ENCODE peak calls at places on chromosomes 16 and 17, in six cellular contexts. One of them, this sample, is unnamed.

GRCh38 chr17:49157784-49158183 is 25.2 kb downstream of the B4GALNT2 start:
- DNase-seq in colonic mucosa: no peak
- DNase-seq in B cell: no peak
- DNase-seq in GM13977: no peak
- DNase-seq in dorsolateral prefrontal cortex: no peak
- DNase-seq in heart right ventricle: no peak
- DNase-seq in this sample: no peak

GRCh38 chr16:12062343-12063003 is 85.9 kb downstream of the SNX29 start:
- DNase-seq in colonic mucosa: peak; percentile 49
- DNase-seq in B cell: no peak
- DNase-seq in GM13977: no peak
- DNase-seq in dorsolateral prefrontal cortex: no peak
- DNase-seq in heart right ventricle: peak; percentile 65
- DNase-seq in this sample: peak; percentile 68

GRCh38 chr16:4327782-4328579 is 12.1 kb downstream of the GLIS2 start:
- DNase-seq in colonic mucosa: peak; percentile 73
- DNase-seq in B cell: peak; percentile 64
- DNase-seq in GM13977: peak; percentile 85
- DNase-seq in dorsolateral prefrontal cortex: peak; percentile 85
- DNase-seq in heart right ventricle: peak; percentile 82
- DNase-seq in this sample: peak; percentile 45

GRCh38 chr16:10027553-10027952 is 154.7 kb downstream of the GRIN2A start:
- DNase-seq in colonic mucosa: no peak
- DNase-seq in B cell: no peak
- DNase-seq in GM13977: no peak
- DNase-seq in dorsolateral prefrontal cortex: peak; percentile 28
- DNase-seq in heart right ventricle: no peak
- DNase-seq in this sample: no peak

GRCh38 chr16:4612474-4612931 is 2.2 kb downstream of the UBALD1 start:
- DNase-seq in colonic mucosa: no peak
- DNase-seq in B cell: no peak
- DNase-seq in GM13977: no peak
- DNase-seq in dorsolateral prefrontal cortex: no peak
- DNase-seq in heart right ventricle: no peak
- DNase-seq in this sample: no peak

GRCh38 chr17:69466905-69467630 is 52.6 kb downstream of the MAP2K6 start:
- DNase-seq in colonic mucosa: no peak
- DNase-seq in B cell: no peak
- DNase-seq in GM13977: no peak
- DNase-seq in dorsolateral prefrontal cortex: no peak
- DNase-seq in heart right ventricle: no peak
- DNase-seq in this sample: no peak

GRCh38 chr17:14352139-14352538 is 51.3 kb downstream of the HS3ST3B1 start:
- DNase-seq in colonic mucosa: no peak
- DNase-seq in B cell: no peak
- DNase-seq in GM13977: no peak
- DNase-seq in dorsolateral prefrontal cortex: no peak
- DNase-seq in heart right ventricle: no peak
- DNase-seq in this sample: no peak

GRCh38 chr16:53952215-53953208 is 248.6 kb downstream of the FTO start:
- DNase-seq in colonic mucosa: no peak
- DNase-seq in B cell: peak; percentile 10
- DNase-seq in GM13977: peak; percentile 6
- DNase-seq in dorsolateral prefrontal cortex: no peak
- DNase-seq in heart right ventricle: no peak
- DNase-seq in this sample: no peak

GRCh38 chr17:59856859-59857794 is 35.6 kb downstream of the TUBD1 start:
- DNase-seq in colonic mucosa: no peak
- DNase-seq in B cell: no peak
- DNase-seq in GM13977: no peak
- DNase-seq in dorsolateral prefrontal cortex: no peak
- DNase-seq in heart right ventricle: no peak
- DNase-seq in this sample: no peak

GRCh38 chr16:27816561-27816960 is 247.0 kb downstream of the GSG1L start:
- DNase-seq in colonic mucosa: no peak
- DNase-seq in B cell: no peak
- DNase-seq in GM13977: no peak
- DNase-seq in dorsolateral prefrontal cortex: no peak
- DNase-seq in heart right ventricle: no peak
- DNase-seq in this sample: no peak

GRCh38 chr17:2703606-2704005 is 8.0 kb downstream of the CLUH start:
- DNase-seq in colonic mucosa: no peak
- DNase-seq in B cell: no peak
- DNase-seq in GM13977: peak; percentile 17
- DNase-seq in dorsolateral prefrontal cortex: no peak
- DNase-seq in heart right ventricle: no peak
- DNase-seq in this sample: no peak

GRCh38 chr17:66843606-66844005 is 8.7 kb downstream of the CACNG5 start:
- DNase-seq in colonic mucosa: no peak
- DNase-seq in B cell: no peak
- DNase-seq in GM13977: no peak
- DNase-seq in dorsolateral prefrontal cortex: no peak
- DNase-seq in heart right ventricle: no peak
- DNase-seq in this sample: no peak

GRCh38 chr17:72388765-72389473 is 268.1 kb downstream of the SOX9 start:
- DNase-seq in colonic mucosa: no peak
- DNase-seq in B cell: no peak
- DNase-seq in GM13977: no peak
- DNase-seq in dorsolateral prefrontal cortex: no peak
- DNase-seq in heart right ventricle: no peak
- DNase-seq in this sample: no peak
- TF ChIP-seq CTCF in colonic mucosa: no peak
- TF ChIP-seq CTCF in B cell: no peak
- TF ChIP-seq CTCF in GM13977: peak; percentile 25
- TF ChIP-seq CTCF in dorsolateral prefrontal cortex: no peak
- TF ChIP-seq CTCF in heart right ventricle: no peak
- TF ChIP-seq CTCF in this sample: no peak

DNA sequence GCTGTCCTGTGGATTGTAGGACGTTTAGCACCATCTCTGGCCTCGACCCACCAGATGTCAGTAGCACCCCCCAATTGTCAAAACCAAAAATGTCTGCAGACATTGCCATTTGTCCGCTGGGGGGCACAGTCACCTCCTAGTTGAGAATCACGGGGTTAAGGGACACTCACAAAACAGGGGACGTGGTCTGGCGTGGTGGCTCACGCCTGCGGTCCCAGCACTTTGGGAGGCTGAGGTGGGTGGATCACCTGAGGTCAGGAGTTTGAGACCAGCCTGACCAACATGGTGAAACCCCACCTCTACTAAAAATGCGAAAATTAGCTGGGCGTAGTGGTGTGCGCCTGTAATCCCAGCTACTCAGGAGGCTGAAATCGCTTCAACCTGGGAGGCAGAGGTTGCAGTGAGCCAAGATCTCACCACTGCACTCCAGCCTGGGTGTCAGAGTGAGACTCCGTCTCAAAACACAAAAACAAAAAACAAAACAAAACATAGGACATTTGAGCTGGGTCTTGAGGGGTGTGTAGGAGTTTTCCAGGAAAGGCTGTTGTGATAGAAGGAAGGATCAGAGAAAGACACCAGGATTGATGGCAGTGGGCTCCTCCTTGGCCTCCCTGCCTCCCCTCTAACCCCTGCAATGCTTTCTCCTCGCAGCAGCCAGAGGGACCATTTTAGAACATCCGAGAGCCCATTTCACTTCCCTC is 171.8 kb upstream of the GSE1 start:
- DNase-seq in colonic mucosa: no peak
- DNase-seq in B cell: no peak
- DNase-seq in GM13977: no peak
- DNase-seq in dorsolateral prefrontal cortex: no peak
- DNase-seq in heart right ventricle: no peak
- DNase-seq in this sample: no peak
- TF ChIP-seq CTCF in colonic mucosa: no peak
- TF ChIP-seq CTCF in B cell: no peak
- TF ChIP-seq CTCF in GM13977: peak; percentile 13
- TF ChIP-seq CTCF in dorsolateral prefrontal cortex: no peak
- TF ChIP-seq CTCF in heart right ventricle: no peak
- TF ChIP-seq CTCF in this sample: no peak

DNA sequence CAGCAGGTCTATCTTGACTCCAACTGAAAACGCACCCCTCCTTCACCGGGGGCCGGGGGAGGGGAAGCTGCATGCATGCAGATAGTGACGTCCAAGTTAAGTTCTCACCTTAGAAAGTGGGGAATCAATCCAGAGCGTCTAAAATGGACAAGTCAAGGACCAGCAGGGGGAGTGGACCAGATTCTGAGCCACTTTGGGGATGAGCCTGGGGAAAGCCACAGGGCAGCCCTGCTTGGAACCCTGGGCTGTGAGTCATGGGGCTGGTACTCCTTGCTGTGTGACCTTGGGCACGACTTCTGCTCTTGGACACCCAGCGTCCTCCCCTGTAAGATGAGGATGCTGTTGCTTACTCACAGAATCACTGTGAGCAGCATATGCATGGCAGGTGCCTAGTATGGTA is 9.1 kb downstream of the TNFRSF13B start:
- DNase-seq in colonic mucosa: no peak
- DNase-seq in B cell: no peak
- DNase-seq in GM13977: no peak
- DNase-seq in dorsolateral prefrontal cortex: no peak
- DNase-seq in heart right ventricle: no peak
- DNase-seq in this sample: no peak
- TF ChIP-seq CTCF in colonic mucosa: no peak
- TF ChIP-seq CTCF in B cell: no peak
- TF ChIP-seq CTCF in GM13977: no peak
- TF ChIP-seq CTCF in dorsolateral prefrontal cortex: no peak
- TF ChIP-seq CTCF in heart right ventricle: no peak
- TF ChIP-seq CTCF in this sample: no peak

GRCh38 chr16:58843675-58844074 is 109.6 kb upstream of the GOT2 start:
- DNase-seq in colonic mucosa: no peak
- DNase-seq in B cell: no peak
- DNase-seq in GM13977: peak; percentile 64
- DNase-seq in dorsolateral prefrontal cortex: no peak
- DNase-seq in heart right ventricle: no peak
- DNase-seq in this sample: peak; percentile 8
- TF ChIP-seq CTCF in colonic mucosa: no peak
- TF ChIP-seq CTCF in B cell: no peak
- TF ChIP-seq CTCF in GM13977: peak; percentile 45
- TF ChIP-seq CTCF in dorsolateral prefrontal cortex: peak; percentile 46
- TF ChIP-seq CTCF in heart right ventricle: no peak
- TF ChIP-seq CTCF in this sample: peak; percentile 29

DNA sequence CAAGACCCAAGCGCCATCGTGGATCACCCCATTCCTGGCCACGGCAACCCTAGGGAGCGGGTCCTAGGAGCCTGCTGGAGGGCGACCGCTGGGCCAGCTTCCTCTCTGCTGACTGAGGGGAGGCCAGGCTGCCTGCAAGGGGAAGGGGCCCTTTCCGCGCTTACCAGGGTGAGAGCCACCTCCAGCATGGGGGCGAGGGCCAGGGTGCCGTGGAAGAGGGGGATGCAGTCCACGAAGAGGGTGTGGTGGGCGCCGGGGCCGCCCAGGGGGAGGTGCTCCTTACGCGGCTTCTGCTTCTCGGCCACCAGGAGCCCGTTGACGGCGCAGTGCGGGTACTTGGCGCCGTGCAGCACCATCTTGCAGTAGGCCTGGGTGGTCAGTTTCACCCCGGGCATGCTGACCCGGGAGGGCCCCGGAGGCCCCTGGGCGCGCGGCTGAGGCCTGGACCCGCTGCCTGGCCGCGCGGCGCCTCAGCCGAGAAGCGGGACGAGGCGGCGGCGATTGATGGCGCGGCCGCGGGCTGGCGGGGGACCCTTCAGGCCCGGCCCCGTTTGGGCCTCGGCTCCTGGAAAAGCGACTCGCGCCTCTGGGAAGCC is 345 bp downstream of the EMC8 start:
- DNase-seq in colonic mucosa: peak; percentile 29
- DNase-seq in B cell: peak; percentile 60
- DNase-seq in GM13977: peak; percentile 77
- DNase-seq in dorsolateral prefrontal cortex: no peak
- DNase-seq in heart right ventricle: peak; percentile 34
- DNase-seq in this sample: no peak
- TF ChIP-seq CTCF in colonic mucosa: no peak
- TF ChIP-seq CTCF in B cell: no peak
- TF ChIP-seq CTCF in GM13977: no peak
- TF ChIP-seq CTCF in dorsolateral prefrontal cortex: no peak
- TF ChIP-seq CTCF in heart right ventricle: no peak
- TF ChIP-seq CTCF in this sample: no peak